ENCODE peak calls at places on chromosomes 6 and 20, in four cellular contexts. Y is IMR-90, A is HCT116, J is upper lobe of right lung. C is an unnamed sample. For H3K27me3, the result is how much of the 10 kb centered on the place peaks cover.

GRCh38 chr6:31620586-31621319 is at the start of gene PRRC2A:
- DNase-seq in Y (peak), A (peak), J (peak), C (no peak)

GRCh38 chr6:23650676-23651075 is 475.3 kb upstream of the NRSN1 start:
- DNase-seq in J (no peak), A (no peak), Y (no peak), C (no peak)

GRCh38 chr6:23180504-23181293 is 611.3 kb downstream of the HDGFL1 start:
- DNase-seq in A (no peak), Y (peak), J (peak), C (no peak)

GRCh38 chr6:90274481-90275030 is 22.1 kb downstream of the BACH2 start:
- DNase-seq in A (no peak), J (no peak), Y (no peak), C (no peak)

GRCh38 chr6:21500894-21501293 is 92.7 kb upstream of the SOX4 start:
- DNase-seq in J (no peak), A (no peak), Y (no peak), C (no peak)

GRCh38 chr20:64104667-64105451 is 2.5 kb downstream of the NPBWR2 start:
- DNase-seq in Y (no peak), A (no peak), J (peak), C (no peak)

GRCh38 chr20:47406849-47407682 is 50.6 kb upstream of the ZMYND8 start:
- DNase-seq in Y (peak), J (no peak), A (no peak), C (no peak)

GRCh38 chr6:160005861-160006540 is 37.1 kb downstream of the IGF2R start:
- DNase-seq in Y (peak), A (no peak), J (peak), C (no peak)

GRCh38 chr20:54086444-54087134 is 16.2 kb upstream of the BCAS1 start:
- DNase-seq in Y (peak), A (no peak), J (no peak), C (peak)

GRCh38 chr6:33847867-33848266 is 44.1 kb upstream of the MLN start:
- DNase-seq in Y (no peak), A (no peak), J (no peak), C (no peak)

GRCh38 chr6:29332676-29333075 is 31.2 kb downstream of the OR14J1 start:
- DNase-seq in J (no peak), A (no peak), Y (no peak), C (no peak)

GRCh38 chr6:105780146-105780860 is 305.8 kb upstream of the PRDM1 start:
- DNase-seq in J (no peak), A (peak), Y (peak), C (peak)

GRCh38 chr6:3264356-3264755 is 5.6 kb downstream of the PSMG4 start:
- DNase-seq in A (no peak), J (no peak), Y (no peak), C (no peak)

GRCh38 chr20:46343358-46344357 is 35.4 kb upstream of the CDH22 start:
- DNase-seq in J (no peak), Y (no peak), A (no peak), C (no peak)

GRCh38 chr20:46709459-46710148 is at the start of gene SLC2A10:
- DNase-seq in A (no peak), Y (peak), J (peak), C (no peak)

GRCh38 chr20:56776345-56776744 is 147.2 kb downstream of the TFAP2C start:
- DNase-seq in J (no peak), A (no peak), Y (no peak), C (no peak)

GRCh38 chr6:106608080-106608668 is 21.1 kb downstream of the RTN4IP1 start:
- DNase-seq in J (no peak), A (peak), Y (peak), C (peak)

GRCh38 chr6:82085701-82086100 is 161.8 kb downstream of the IBTK start:
- DNase-seq in A (no peak), J (no peak), Y (no peak), C (no peak)

GRCh38 chr6:33904050-33904827 is 100.4 kb upstream of the MLN start:
- DNase-seq in A (no peak), Y (no peak), J (peak), C (no peak)

GRCh38 chr6:35230498-35230897 is 16.7 kb downstream of the SCUBE3 start:
- DNase-seq in J (no peak), A (no peak), Y (no peak), C (no peak)
- H3K4me3 ChIP-seq in J (no peak), A (no peak), Y (no peak), C (no peak)

GRCh38 chr6:68572525-68572924 is 62.6 kb upstream of the ADGRB3 start:
- DNase-seq in A (no peak), Y (no peak), J (no peak), C (peak)
- TF ChIP-seq CTCF in A (peak), Y (no peak), J (peak), C (peak)

GRCh38 chr20:61554617-61555016 is 302.6 kb downstream of the CDH4 start:
- DNase-seq in J (no peak), Y (no peak), A (no peak), C (no peak)
- H3K27me3 ChIP-seq in J (under half), Y (under half), A (under half), C (under half)

GRCh38 chr20:36658300-36658699 is 12.3 kb upstream of the SLA2 start:
- DNase-seq in Y (no peak), A (no peak), J (no peak), C (no peak)
- H3K4me3 ChIP-seq in Y (no peak), A (no peak), J (no peak), C (no peak)

GRCh38 chr6:13238640-13239216 is 89.6 kb downstream of the TBC1D7 start:
- DNase-seq in A (no peak), Y (no peak), J (no peak), C (no peak)
- TF ChIP-seq CTCF in A (no peak), Y (no peak), J (no peak), C (no peak)

C was measured in bronchial epithelial cell.